ENCODE peak calls at places on chromosome 20, in four cellular contexts. M is HTR-8/SVneo; H is stromal cell of bone marrow; Z is stimulated activated CD4-positive, alpha-beta T cell treated with anti-CD3 and anti-CD28 coated beads, Interleukin-2, amount 100 ng/mL, for 48 hours. U is an unnamed sample.

GRCh38 chr20:31945790-31946189 is 6.1 kb downstream of the PDRG1 start:
- DNase-seq in M (no peak), H (no peak), Z (no peak), U (no peak)

GRCh38 chr20:2752631-2753455 is 47.6 kb downstream of the CPXM1 start:
- DNase-seq in M (no peak), H (no peak), Z (peak; percentile 41), U (no peak)

GRCh38 chr20:16477632-16478031 is 95.6 kb downstream of the KIF16B start:
- DNase-seq in M (no peak), H (no peak), Z (no peak), U (no peak)

GRCh38 chr20:34022154-34022842 is 28.6 kb downstream of the RALY start:
- DNase-seq in M (peak; percentile 61), H (no peak), Z (no peak), U (no peak)

GRCh38 chr20:57450419-57450818 is 59.2 kb downstream of the RBM38 start:
- DNase-seq in M (peak; percentile 62), H (no peak), Z (no peak), U (no peak)

GRCh38 chr20:61724376-61724775 is 341.3 kb downstream of the TAF4 start:
- DNase-seq in M (no peak), H (no peak), Z (no peak), U (no peak)

GRCh38 chr20:10553326-10553984 is 118.3 kb downstream of the SLX4IP start:
- DNase-seq in M (peak; percentile 57), H (peak; percentile 49), Z (peak; percentile 26), U (no peak)

GRCh38 chr20:62104791-62105345 is 17.4 kb upstream of the LSM14B start:
- DNase-seq in M (no peak), H (peak; percentile 62), Z (no peak), U (no peak)

GRCh38 chr20:7859371-7859802 is 80.9 kb downstream of the HAO1 start:
- DNase-seq in M (no peak), H (peak; percentile 67), Z (no peak), U (no peak)

U was measured in mesenteric fat pad.